ENCODE peak calls at places on chromosomes 12 and 14, in seven cellular contexts. One of them, this sample, is unnamed.

GRCh38 chr12:101038289-101038871 is 171.7 kb downstream of the SLC5A8 start:
- DNase-seq in DMS53: no peak
- DNase-seq in iris pigment epithelial cell: peak; percentile 60
- DNase-seq in osteocyte: no peak
- DNase-seq in nucleus accumbens: no peak
- DNase-seq in neural crest cell: no peak
- DNase-seq in amniotic stem cell: no peak
- DNase-seq in this sample: no peak

GRCh38 chr14:77804592-77804991 is 4.7 kb downstream of the ADCK1 start:
- DNase-seq in osteocyte: no peak
- DNase-seq in DMS53: peak; percentile 51
- DNase-seq in amniotic stem cell: no peak
- DNase-seq in iris pigment epithelial cell: peak; percentile 26
- DNase-seq in neural crest cell: no peak
- DNase-seq in nucleus accumbens: no peak
- DNase-seq in this sample: no peak

GRCh38 chr12:104643921-104644669 is 187.3 kb downstream of the CHST11 start:
- DNase-seq in osteocyte: no peak
- DNase-seq in nucleus accumbens: no peak
- DNase-seq in neural crest cell: no peak
- DNase-seq in DMS53: peak; percentile 80
- DNase-seq in iris pigment epithelial cell: no peak
- DNase-seq in amniotic stem cell: no peak
- DNase-seq in this sample: no peak

GRCh38 chr14:26872930-26873470 is 275.2 kb upstream of the NOVA1 start:
- DNase-seq in nucleus accumbens: no peak
- DNase-seq in DMS53: no peak
- DNase-seq in amniotic stem cell: no peak
- DNase-seq in iris pigment epithelial cell: no peak
- DNase-seq in osteocyte: no peak
- DNase-seq in neural crest cell: no peak
- DNase-seq in this sample: no peak

GRCh38 chr14:37090026-37090425 is 82.4 kb downstream of the SLC25A21 start:
- DNase-seq in neural crest cell: no peak
- DNase-seq in nucleus accumbens: no peak
- DNase-seq in osteocyte: no peak
- DNase-seq in iris pigment epithelial cell: no peak
- DNase-seq in DMS53: no peak
- DNase-seq in amniotic stem cell: no peak
- DNase-seq in this sample: no peak

GRCh38 chr12:108000111-108000510 is 129.0 kb upstream of the WSCD2 start:
- DNase-seq in amniotic stem cell: no peak
- DNase-seq in nucleus accumbens: no peak
- DNase-seq in iris pigment epithelial cell: no peak
- DNase-seq in neural crest cell: no peak
- DNase-seq in DMS53: peak; percentile 11
- DNase-seq in osteocyte: no peak
- DNase-seq in this sample: no peak

GRCh38 chr12:67137256-67137655 is 131.9 kb upstream of the CAND1 start:
- DNase-seq in nucleus accumbens: no peak
- DNase-seq in amniotic stem cell: no peak
- DNase-seq in osteocyte: no peak
- DNase-seq in iris pigment epithelial cell: no peak
- DNase-seq in DMS53: no peak
- DNase-seq in neural crest cell: no peak
- DNase-seq in this sample: no peak

GRCh38 chr12:94769746-94770396 is 119.5 kb upstream of the TMCC3 start:
- DNase-seq in nucleus accumbens: no peak
- DNase-seq in osteocyte: no peak
- DNase-seq in iris pigment epithelial cell: no peak
- DNase-seq in DMS53: peak; percentile 57
- DNase-seq in neural crest cell: no peak
- DNase-seq in amniotic stem cell: no peak
- DNase-seq in this sample: no peak

GRCh38 chr12:6145584-6145983 is 21.1 kb upstream of the VWF start:
- DNase-seq in amniotic stem cell: no peak
- DNase-seq in osteocyte: no peak
- DNase-seq in iris pigment epithelial cell: no peak
- DNase-seq in nucleus accumbens: no peak
- DNase-seq in neural crest cell: no peak
- DNase-seq in DMS53: no peak
- DNase-seq in this sample: no peak

GRCh38 chr14:57533214-57533613 is 39.6 kb upstream of the CCDC198 start:
- DNase-seq in DMS53: peak; percentile 64
- DNase-seq in amniotic stem cell: no peak
- DNase-seq in osteocyte: no peak
- DNase-seq in nucleus accumbens: no peak
- DNase-seq in neural crest cell: no peak
- DNase-seq in iris pigment epithelial cell: peak; percentile 28
- DNase-seq in this sample: no peak